ENCODE peak calls at places on chromosomes 12 and 14, in eight cellular contexts. One of them, this sample, is unnamed.

GRCh38 chr12:89245090-89245489 is 107.2 kb downstream of the DUSP6 start:
- DNase-seq in right atrium auricular region: no peak
- DNase-seq in HCT116: no peak
- DNase-seq in BE2C: no peak
- DNase-seq in fibroblast of the aortic adventitia: peak
- DNase-seq in cardiac fibroblast: peak
- DNase-seq in fibroblast of villous mesenchyme: peak
- DNase-seq in uterus: no peak
- DNase-seq in this sample: no peak

GRCh38 chr12:88391556-88391955 is 188.7 kb downstream of the KITLG start:
- DNase-seq in right atrium auricular region: no peak
- DNase-seq in HCT116: peak
- DNase-seq in BE2C: no peak
- DNase-seq in fibroblast of the aortic adventitia: peak
- DNase-seq in cardiac fibroblast: peak
- DNase-seq in fibroblast of villous mesenchyme: peak
- DNase-seq in uterus: no peak
- DNase-seq in this sample: peak

GRCh38 chr14:75604979-75605825 is 26.8 kb downstream of the FLVCR2 start:
- DNase-seq in right atrium auricular region: peak
- DNase-seq in HCT116: no peak
- DNase-seq in BE2C: no peak
- DNase-seq in fibroblast of the aortic adventitia: peak
- DNase-seq in cardiac fibroblast: peak
- DNase-seq in fibroblast of villous mesenchyme: no peak
- DNase-seq in uterus: no peak
- DNase-seq in this sample: no peak

GRCh38 chr12:115320967-115321366 is 637.0 kb upstream of the TBX3 start:
- DNase-seq in right atrium auricular region: no peak
- DNase-seq in HCT116: no peak
- DNase-seq in BE2C: peak
- DNase-seq in fibroblast of the aortic adventitia: peak
- DNase-seq in cardiac fibroblast: no peak
- DNase-seq in fibroblast of villous mesenchyme: peak
- DNase-seq in uterus: peak
- DNase-seq in this sample: no peak

GRCh38 chr14:70987042-70987441 is 79.8 kb downstream of the PCNX1 start:
- DNase-seq in right atrium auricular region: no peak
- DNase-seq in HCT116: no peak
- DNase-seq in BE2C: no peak
- DNase-seq in fibroblast of the aortic adventitia: peak
- DNase-seq in cardiac fibroblast: peak
- DNase-seq in fibroblast of villous mesenchyme: peak
- DNase-seq in uterus: no peak
- DNase-seq in this sample: no peak

GRCh38 chr12:80040075-80040738 is 59.1 kb upstream of the OTOGL start:
- DNase-seq in right atrium auricular region: no peak
- DNase-seq in HCT116: no peak
- DNase-seq in BE2C: no peak
- DNase-seq in fibroblast of the aortic adventitia: no peak
- DNase-seq in cardiac fibroblast: peak
- DNase-seq in fibroblast of villous mesenchyme: no peak
- DNase-seq in uterus: no peak
- DNase-seq in this sample: no peak

GRCh38 chr12:13114251-13115052 is 11.0 kb upstream of the GSG1 start:
- DNase-seq in right atrium auricular region: no peak
- DNase-seq in HCT116: no peak
- DNase-seq in BE2C: no peak
- DNase-seq in fibroblast of the aortic adventitia: no peak
- DNase-seq in cardiac fibroblast: no peak
- DNase-seq in fibroblast of villous mesenchyme: no peak
- DNase-seq in uterus: no peak
- DNase-seq in this sample: no peak

GRCh38 chr12:52582489-52582888 is 8.8 kb upstream of the KRT74 start:
- DNase-seq in right atrium auricular region: no peak
- DNase-seq in HCT116: no peak
- DNase-seq in BE2C: no peak
- DNase-seq in fibroblast of the aortic adventitia: no peak
- DNase-seq in cardiac fibroblast: no peak
- DNase-seq in fibroblast of villous mesenchyme: no peak
- DNase-seq in uterus: no peak
- DNase-seq in this sample: no peak

GRCh38 chr14:101113835-101114725 is 210.6 kb upstream of the RTL1 start:
- DNase-seq in right atrium auricular region: peak
- DNase-seq in HCT116: no peak
- DNase-seq in BE2C: no peak
- DNase-seq in fibroblast of the aortic adventitia: peak
- DNase-seq in cardiac fibroblast: no peak
- DNase-seq in fibroblast of villous mesenchyme: no peak
- DNase-seq in uterus: no peak
- DNase-seq in this sample: no peak

GRCh38 chr12:59736786-59737185 is 141.0 kb downstream of the SLC16A7 start:
- DNase-seq in right atrium auricular region: no peak
- DNase-seq in HCT116: no peak
- DNase-seq in BE2C: peak
- DNase-seq in fibroblast of the aortic adventitia: peak
- DNase-seq in cardiac fibroblast: peak
- DNase-seq in fibroblast of villous mesenchyme: peak
- DNase-seq in uterus: no peak
- DNase-seq in this sample: peak

GRCh38 chr14:51862171-51862838 is 1.9 kb downstream of the GNG2 start:
- DNase-seq in right atrium auricular region: no peak
- DNase-seq in HCT116: no peak
- DNase-seq in BE2C: no peak
- DNase-seq in fibroblast of the aortic adventitia: no peak
- DNase-seq in cardiac fibroblast: peak
- DNase-seq in fibroblast of villous mesenchyme: peak
- DNase-seq in uterus: no peak
- DNase-seq in this sample: no peak

GRCh38 chr12:9699898-9700605 is 30.5 kb downstream of the CLEC2D start:
- DNase-seq in right atrium auricular region: no peak
- DNase-seq in HCT116: no peak
- DNase-seq in BE2C: no peak
- DNase-seq in fibroblast of the aortic adventitia: peak
- DNase-seq in cardiac fibroblast: peak
- DNase-seq in fibroblast of villous mesenchyme: peak
- DNase-seq in uterus: no peak
- DNase-seq in this sample: no peak

GRCh38 chr12:89662623-89663022 is 46.0 kb downstream of the ATP2B1 start:
- DNase-seq in right atrium auricular region: no peak
- DNase-seq in HCT116: no peak
- DNase-seq in BE2C: no peak
- DNase-seq in fibroblast of the aortic adventitia: peak
- DNase-seq in cardiac fibroblast: no peak
- DNase-seq in fibroblast of villous mesenchyme: peak
- DNase-seq in uterus: no peak
- DNase-seq in this sample: no peak

GRCh38 chr12:95205685-95206084 is 11.6 kb downstream of the FGD6 start:
- DNase-seq in right atrium auricular region: no peak
- DNase-seq in HCT116: no peak
- DNase-seq in BE2C: no peak
- DNase-seq in fibroblast of the aortic adventitia: peak
- DNase-seq in cardiac fibroblast: peak
- DNase-seq in fibroblast of villous mesenchyme: peak
- DNase-seq in uterus: peak
- DNase-seq in this sample: peak

GRCh38 chr14:99744199-99744872 is 48.9 kb upstream of the EML1 start:
- DNase-seq in right atrium auricular region: no peak
- DNase-seq in HCT116: no peak
- DNase-seq in BE2C: no peak
- DNase-seq in fibroblast of the aortic adventitia: peak
- DNase-seq in cardiac fibroblast: peak
- DNase-seq in fibroblast of villous mesenchyme: peak
- DNase-seq in uterus: no peak
- DNase-seq in this sample: no peak

GRCh38 chr14:45028107-45028626 is 55.7 kb upstream of the PRPF39 start:
- DNase-seq in right atrium auricular region: no peak
- DNase-seq in HCT116: no peak
- DNase-seq in BE2C: no peak
- DNase-seq in fibroblast of the aortic adventitia: no peak
- DNase-seq in cardiac fibroblast: no peak
- DNase-seq in fibroblast of villous mesenchyme: no peak
- DNase-seq in uterus: no peak
- DNase-seq in this sample: no peak

GRCh38 chr14:78902010-78902623 is 731.9 kb downstream of the NRXN3 start:
- DNase-seq in right atrium auricular region: no peak
- DNase-seq in HCT116: no peak
- DNase-seq in BE2C: peak
- DNase-seq in fibroblast of the aortic adventitia: peak
- DNase-seq in cardiac fibroblast: peak
- DNase-seq in fibroblast of villous mesenchyme: peak
- DNase-seq in uterus: no peak
- DNase-seq in this sample: peak

GRCh38 chr12:58314610-58315009 is 373.2 kb downstream of the ATP23 start:
- DNase-seq in right atrium auricular region: no peak
- DNase-seq in HCT116: no peak
- DNase-seq in BE2C: no peak
- DNase-seq in fibroblast of the aortic adventitia: peak
- DNase-seq in cardiac fibroblast: peak
- DNase-seq in fibroblast of villous mesenchyme: peak
- DNase-seq in uterus: no peak
- DNase-seq in this sample: no peak

GRCh38 chr14:74517731-74518130 is 24.2 kb downstream of the ISCA2 start:
- DNase-seq in right atrium auricular region: no peak
- DNase-seq in HCT116: no peak
- DNase-seq in BE2C: no peak
- DNase-seq in fibroblast of the aortic adventitia: no peak
- DNase-seq in cardiac fibroblast: no peak
- DNase-seq in fibroblast of villous mesenchyme: no peak
- DNase-seq in uterus: no peak
- DNase-seq in this sample: no peak
- TF ChIP-seq CTCF in right atrium auricular region: no peak
- TF ChIP-seq CTCF in HCT116: no peak
- TF ChIP-seq CTCF in BE2C: no peak
- TF ChIP-seq CTCF in fibroblast of the aortic adventitia: no peak
- TF ChIP-seq CTCF in cardiac fibroblast: no peak
- TF ChIP-seq CTCF in fibroblast of villous mesenchyme: no peak
- TF ChIP-seq CTCF in uterus: no peak
- TF ChIP-seq CTCF in this sample: no peak

GRCh38 chr14:104678346-104678745 is 11.1 kb upstream of the INF2 start:
- DNase-seq in right atrium auricular region: no peak
- DNase-seq in HCT116: no peak
- DNase-seq in BE2C: no peak
- DNase-seq in fibroblast of the aortic adventitia: peak
- DNase-seq in cardiac fibroblast: peak
- DNase-seq in fibroblast of villous mesenchyme: no peak
- DNase-seq in uterus: peak
- DNase-seq in this sample: no peak

GRCh38 chr14:104681689-104682074 is 7.7 kb upstream of the INF2 start:
- DNase-seq in right atrium auricular region: peak
- DNase-seq in HCT116: no peak
- DNase-seq in BE2C: peak
- DNase-seq in fibroblast of the aortic adventitia: peak
- DNase-seq in cardiac fibroblast: peak
- DNase-seq in fibroblast of villous mesenchyme: peak
- DNase-seq in uterus: peak
- DNase-seq in this sample: no peak

GRCh38 chr14:104678901-104679705 is 10.3 kb upstream of the INF2 start:
- DNase-seq in right atrium auricular region: no peak
- DNase-seq in HCT116: no peak
- DNase-seq in BE2C: no peak
- DNase-seq in fibroblast of the aortic adventitia: no peak
- DNase-seq in cardiac fibroblast: no peak
- DNase-seq in fibroblast of villous mesenchyme: no peak
- DNase-seq in uterus: peak
- DNase-seq in this sample: no peak

GRCh38 chr14:104680806-104681688 is 8.4 kb upstream of the INF2 start:
- DNase-seq in right atrium auricular region: no peak
- DNase-seq in HCT116: no peak
- DNase-seq in BE2C: no peak
- DNase-seq in fibroblast of the aortic adventitia: peak
- DNase-seq in cardiac fibroblast: peak
- DNase-seq in fibroblast of villous mesenchyme: peak
- DNase-seq in uterus: peak
- DNase-seq in this sample: no peak

DNA sequence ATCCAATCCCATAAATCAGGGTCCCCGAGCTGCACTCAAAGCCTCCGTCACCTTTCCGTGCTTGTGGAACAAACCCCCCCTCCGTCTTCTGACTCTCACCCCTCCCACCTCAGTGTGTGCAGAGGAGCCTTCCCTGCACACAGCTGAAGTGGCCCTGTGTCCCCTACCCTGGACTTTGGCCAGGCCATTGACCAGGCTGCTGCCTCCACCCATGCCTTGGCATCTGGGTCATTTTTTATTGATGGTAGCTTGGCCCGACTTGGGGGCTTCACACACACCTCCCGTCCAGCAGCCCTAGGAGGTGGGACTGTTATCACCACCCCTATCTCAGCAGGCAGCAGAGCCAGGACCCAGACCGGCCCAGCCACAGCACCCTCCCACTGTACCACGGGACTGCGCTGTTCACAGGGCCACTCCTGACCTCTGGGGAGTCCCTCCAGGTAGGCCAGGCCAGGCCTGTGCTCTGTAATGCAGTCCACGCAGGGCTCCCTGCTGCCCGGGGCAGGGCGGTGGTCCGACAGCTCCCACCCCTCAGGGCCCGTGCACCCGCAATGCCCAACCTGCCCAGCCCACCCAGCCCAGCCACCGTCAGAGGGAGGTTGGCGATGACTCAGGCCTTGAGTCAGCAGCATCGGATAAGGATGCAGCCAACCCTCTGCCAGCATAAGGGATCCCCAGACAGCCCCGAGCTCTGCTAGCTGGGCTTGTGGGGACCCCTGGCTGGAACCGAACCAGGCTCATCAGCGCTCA is 9.2 kb upstream of the INF2 start:
- DNase-seq in right atrium auricular region: no peak
- DNase-seq in HCT116: no peak
- DNase-seq in BE2C: peak
- DNase-seq in fibroblast of the aortic adventitia: peak
- DNase-seq in cardiac fibroblast: peak
- DNase-seq in fibroblast of villous mesenchyme: peak
- DNase-seq in uterus: peak
- DNase-seq in this sample: no peak
- H3K4me3 ChIP-seq in right atrium auricular region: no peak
- H3K4me3 ChIP-seq in HCT116: peak
- H3K4me3 ChIP-seq in BE2C: no peak
- H3K4me3 ChIP-seq in fibroblast of the aortic adventitia: no peak
- H3K4me3 ChIP-seq in cardiac fibroblast: peak
- H3K4me3 ChIP-seq in fibroblast of villous mesenchyme: no peak
- H3K4me3 ChIP-seq in uterus: no peak
- H3K4me3 ChIP-seq in this sample: peak

GRCh38 chr14:59055439-59056045 is 132.9 kb upstream of the DAAM1 start:
- DNase-seq in right atrium auricular region: no peak
- DNase-seq in HCT116: peak
- DNase-seq in BE2C: peak
- DNase-seq in fibroblast of the aortic adventitia: peak
- DNase-seq in cardiac fibroblast: peak
- DNase-seq in fibroblast of villous mesenchyme: peak
- DNase-seq in uterus: no peak
- DNase-seq in this sample: peak
- TF ChIP-seq CTCF in right atrium auricular region: peak
- TF ChIP-seq CTCF in HCT116: peak
- TF ChIP-seq CTCF in BE2C: peak
- TF ChIP-seq CTCF in fibroblast of the aortic adventitia: peak
- TF ChIP-seq CTCF in cardiac fibroblast: peak
- TF ChIP-seq CTCF in fibroblast of villous mesenchyme: peak
- TF ChIP-seq CTCF in uterus: peak
- TF ChIP-seq CTCF in this sample: peak

DNA sequence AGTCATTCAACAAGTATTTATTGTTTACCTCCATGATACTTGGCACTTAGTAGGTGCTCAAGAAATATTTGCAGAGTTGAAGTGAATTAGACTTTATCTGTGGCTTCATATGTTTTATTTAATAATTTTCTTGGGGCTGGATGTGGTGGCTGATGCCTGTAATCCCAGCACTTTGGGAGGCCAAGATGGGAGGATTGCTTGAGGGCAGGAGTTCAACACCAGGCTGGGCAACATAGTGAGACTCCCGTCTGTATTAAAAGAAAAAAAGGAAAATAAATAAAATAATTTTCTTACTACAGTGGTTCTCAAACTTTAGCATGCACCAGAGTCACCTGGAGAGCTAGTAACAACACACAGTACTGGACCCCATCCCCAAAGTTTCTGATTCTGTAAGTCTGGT is 905 bp downstream of the ADCK1 start:
- DNase-seq in right atrium auricular region: no peak
- DNase-seq in HCT116: no peak
- DNase-seq in BE2C: no peak
- DNase-seq in fibroblast of the aortic adventitia: no peak
- DNase-seq in cardiac fibroblast: no peak
- DNase-seq in fibroblast of villous mesenchyme: no peak
- DNase-seq in uterus: no peak
- DNase-seq in this sample: no peak
- H3K4me3 ChIP-seq in right atrium auricular region: peak
- H3K4me3 ChIP-seq in HCT116: peak
- H3K4me3 ChIP-seq in BE2C: peak
- H3K4me3 ChIP-seq in fibroblast of the aortic adventitia: peak
- H3K4me3 ChIP-seq in cardiac fibroblast: peak
- H3K4me3 ChIP-seq in fibroblast of villous mesenchyme: peak
- H3K4me3 ChIP-seq in uterus: peak
- H3K4me3 ChIP-seq in this sample: peak